ENCODE peak calls at places on chromosomes 13 and 19, in five cellular contexts. One of them, this sample, is unnamed.

GRCh38 chr19:18490719-18491118 is 31.2 kb downstream of the ELL start:
- DNase-seq in A549: no peak
- DNase-seq in fibroblast of lung: no peak
- DNase-seq in HepG2: no peak
- DNase-seq in hepatocyte: no peak
- DNase-seq in this sample: no peak

GRCh38 chr19:4059931-4060620 is 6.6 kb downstream of the ZBTB7A start:
- DNase-seq in A549: no peak
- DNase-seq in fibroblast of lung: no peak
- DNase-seq in HepG2: no peak
- DNase-seq in hepatocyte: peak
- DNase-seq in this sample: no peak

GRCh38 chr13:110109910-110110309 is 197.0 kb downstream of the COL4A1 start:
- DNase-seq in A549: no peak
- DNase-seq in fibroblast of lung: peak
- DNase-seq in HepG2: no peak
- DNase-seq in hepatocyte: peak
- DNase-seq in this sample: no peak

GRCh38 chr19:38989066-38989605 is 13.6 kb upstream of the FBXO17 start:
- DNase-seq in A549: peak
- DNase-seq in fibroblast of lung: peak
- DNase-seq in HepG2: no peak
- DNase-seq in hepatocyte: peak
- DNase-seq in this sample: peak

GRCh38 chr13:77429320-77430142 is 102.6 kb upstream of the MYCBP2 start:
- DNase-seq in A549: no peak
- DNase-seq in fibroblast of lung: no peak
- DNase-seq in HepG2: no peak
- DNase-seq in hepatocyte: no peak
- DNase-seq in this sample: peak

GRCh38 chr19:2648528-2648937 is 54.0 kb downstream of the GNG7 start:
- DNase-seq in A549: peak
- DNase-seq in fibroblast of lung: peak
- DNase-seq in HepG2: peak
- DNase-seq in hepatocyte: peak
- DNase-seq in this sample: peak

GRCh38 chr13:111886217-111886945 is 180.6 kb upstream of the SOX1 start:
- DNase-seq in A549: no peak
- DNase-seq in fibroblast of lung: no peak
- DNase-seq in HepG2: no peak
- DNase-seq in hepatocyte: no peak
- DNase-seq in this sample: no peak

GRCh38 chr19:48967346-48968178 is 2.5 kb downstream of the FTL start:
- DNase-seq in A549: peak
- DNase-seq in fibroblast of lung: peak
- DNase-seq in HepG2: peak
- DNase-seq in hepatocyte: peak
- DNase-seq in this sample: no peak

GRCh38 chr19:56080669-56081401 is 40.3 kb downstream of the ZNF787 start:
- DNase-seq in A549: peak
- DNase-seq in fibroblast of lung: peak
- DNase-seq in HepG2: peak
- DNase-seq in hepatocyte: peak
- DNase-seq in this sample: peak

GRCh38 chr13:43289458-43290255 is 266.3 kb downstream of the DNAJC15 start:
- DNase-seq in A549: no peak
- DNase-seq in fibroblast of lung: no peak
- DNase-seq in HepG2: no peak
- DNase-seq in hepatocyte: no peak
- DNase-seq in this sample: no peak

GRCh38 chr19:4310247-4311121 is 6.1 kb downstream of the FSD1 start:
- DNase-seq in A549: peak
- DNase-seq in fibroblast of lung: no peak
- DNase-seq in HepG2: peak
- DNase-seq in hepatocyte: no peak
- DNase-seq in this sample: peak

GRCh38 chr19:18408053-18408476 is 10.6 kb upstream of the LRRC25 start:
- DNase-seq in A549: no peak
- DNase-seq in fibroblast of lung: no peak
- DNase-seq in HepG2: no peak
- DNase-seq in hepatocyte: no peak
- DNase-seq in this sample: peak

GRCh38 chr13:32650705-32651311 is 64.6 kb downstream of the PDS5B start:
- DNase-seq in A549: peak
- DNase-seq in fibroblast of lung: peak
- DNase-seq in HepG2: peak
- DNase-seq in hepatocyte: peak
- DNase-seq in this sample: peak

GRCh38 chr19:55546822-55547614 is 1.7 kb upstream of the SBK3 start:
- DNase-seq in A549: peak
- DNase-seq in fibroblast of lung: peak
- DNase-seq in HepG2: peak
- DNase-seq in hepatocyte: peak
- DNase-seq in this sample: peak

GRCh38 chr13:112063807-112064206 is 3.1 kb upstream of the SOX1 start:
- DNase-seq in A549: no peak
- DNase-seq in fibroblast of lung: no peak
- DNase-seq in HepG2: no peak
- DNase-seq in hepatocyte: no peak
- DNase-seq in this sample: no peak

GRCh38 chr19:16951529-16951928 is 62.7 kb downstream of the F2RL3 start:
- DNase-seq in A549: no peak
- DNase-seq in fibroblast of lung: no peak
- DNase-seq in HepG2: no peak
- DNase-seq in hepatocyte: no peak
- DNase-seq in this sample: peak

GRCh38 chr13:111171629-111172028 is 56.5 kb downstream of the ARHGEF7 start:
- DNase-seq in A549: no peak
- DNase-seq in fibroblast of lung: no peak
- DNase-seq in HepG2: peak
- DNase-seq in hepatocyte: no peak
- DNase-seq in this sample: no peak

GRCh38 chr13:95533545-95534135 is 18.9 kb upstream of the CLDN10 start:
- DNase-seq in A549: no peak
- DNase-seq in fibroblast of lung: no peak
- DNase-seq in HepG2: no peak
- DNase-seq in hepatocyte: no peak
- DNase-seq in this sample: no peak

GRCh38 chr19:16887353-16888265 is 1.2 kb upstream of the F2RL3 start:
- DNase-seq in A549: no peak
- DNase-seq in fibroblast of lung: no peak
- DNase-seq in HepG2: no peak
- DNase-seq in hepatocyte: no peak
- DNase-seq in this sample: no peak

GRCh38 chr19:15289673-15290072 is 42.7 kb downstream of the BRD4 start:
- DNase-seq in A549: no peak
- DNase-seq in fibroblast of lung: no peak
- DNase-seq in HepG2: no peak
- DNase-seq in hepatocyte: no peak
- DNase-seq in this sample: no peak
- H3K4me2 ChIP-seq in A549: no peak
- H3K4me2 ChIP-seq in fibroblast of lung: no peak
- H3K4me2 ChIP-seq in HepG2: no peak
- H3K4me2 ChIP-seq in hepatocyte: no peak
- H3K4me2 ChIP-seq in this sample: no peak

GRCh38 chr13:34356686-34357434 is 538.9 kb downstream of the RFC3 start:
- DNase-seq in A549: no peak
- DNase-seq in fibroblast of lung: no peak
- DNase-seq in HepG2: no peak
- DNase-seq in hepatocyte: no peak
- DNase-seq in this sample: no peak
- H3K4me2 ChIP-seq in A549: peak
- H3K4me2 ChIP-seq in fibroblast of lung: no peak
- H3K4me2 ChIP-seq in HepG2: no peak
- H3K4me2 ChIP-seq in hepatocyte: no peak
- H3K4me2 ChIP-seq in this sample: peak

DNA sequence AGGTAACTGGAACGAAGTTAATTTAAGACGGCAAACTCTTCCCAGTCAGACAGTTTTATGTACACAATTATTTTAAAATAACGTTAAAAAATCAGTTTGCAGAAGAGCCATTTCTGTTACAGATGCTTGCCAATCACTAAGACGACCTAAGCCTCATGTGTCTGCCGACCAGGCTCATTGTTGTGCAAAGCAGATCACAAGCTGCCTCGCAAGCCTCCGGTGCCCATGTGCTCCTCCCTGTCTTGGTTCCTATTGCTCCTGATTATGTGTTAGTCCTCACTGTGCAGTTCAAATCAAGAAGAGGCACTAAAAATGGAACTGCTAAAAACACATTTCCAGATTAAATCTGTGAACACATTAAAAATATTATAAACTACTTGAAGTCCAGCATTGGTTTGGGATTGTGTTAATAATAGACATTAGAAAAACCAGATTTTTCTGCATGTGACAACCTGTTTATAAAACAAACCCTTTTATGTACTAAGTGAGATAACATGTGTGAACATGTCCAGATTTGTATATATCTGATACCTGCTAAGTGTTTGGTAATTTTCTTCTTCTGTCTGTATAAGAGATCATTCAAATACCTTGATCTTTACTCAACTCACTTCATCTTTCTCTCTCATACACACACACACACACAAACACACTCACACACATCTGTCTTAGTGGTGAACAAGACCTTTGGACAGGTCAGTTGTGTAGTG is 81.9 kb upstream of the SLC15A1 start:
- DNase-seq in A549: no peak
- DNase-seq in fibroblast of lung: no peak
- DNase-seq in HepG2: no peak
- DNase-seq in hepatocyte: no peak
- DNase-seq in this sample: no peak
- H3K4me2 ChIP-seq in A549: no peak
- H3K4me2 ChIP-seq in fibroblast of lung: no peak
- H3K4me2 ChIP-seq in HepG2: no peak
- H3K4me2 ChIP-seq in hepatocyte: no peak
- H3K4me2 ChIP-seq in this sample: no peak

DNA sequence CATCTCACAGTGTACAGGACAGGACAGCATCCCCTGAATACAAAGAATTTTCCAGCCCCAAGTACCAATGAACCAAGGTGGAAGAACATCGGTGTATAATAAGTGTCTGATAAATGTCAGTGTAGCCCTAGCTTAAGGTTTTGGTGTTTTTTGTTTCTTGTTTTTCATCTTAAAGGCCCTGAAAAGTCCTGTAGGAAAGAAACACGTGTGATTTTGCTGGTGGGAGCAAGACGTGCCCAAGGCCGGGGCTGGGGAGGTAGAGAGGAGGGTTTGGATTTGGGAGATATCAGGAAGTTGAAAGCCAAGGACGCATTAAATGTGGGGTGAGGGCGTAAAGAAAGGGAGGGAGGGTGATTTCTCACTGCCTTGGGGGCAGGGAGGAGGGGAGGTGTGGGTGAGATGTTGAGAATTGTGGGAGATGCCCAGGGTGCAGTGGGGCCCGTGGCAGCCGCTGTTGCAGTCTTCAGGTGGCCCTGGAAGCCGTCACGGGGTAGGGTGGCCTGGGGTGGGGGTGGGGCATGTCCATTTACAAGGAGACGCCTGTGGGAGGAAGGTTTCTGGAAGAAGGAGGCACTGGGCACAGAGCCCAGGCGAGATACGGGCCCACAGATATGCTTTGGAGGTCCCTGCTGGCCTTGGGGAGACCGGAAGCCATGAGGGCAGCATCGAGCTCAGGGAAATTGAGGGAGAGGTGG is 6.7 kb downstream of the CAMSAP3 start:
- DNase-seq in A549: no peak
- DNase-seq in fibroblast of lung: no peak
- DNase-seq in HepG2: no peak
- DNase-seq in hepatocyte: no peak
- DNase-seq in this sample: no peak
- H3K4me2 ChIP-seq in A549: no peak
- H3K4me2 ChIP-seq in fibroblast of lung: no peak
- H3K4me2 ChIP-seq in HepG2: no peak
- H3K4me2 ChIP-seq in hepatocyte: no peak
- H3K4me2 ChIP-seq in this sample: no peak

GRCh38 chr19:46761418-46761831 is 15.2 kb upstream of the STRN4 start:
- DNase-seq in A549: no peak
- DNase-seq in fibroblast of lung: peak
- DNase-seq in HepG2: peak
- DNase-seq in hepatocyte: no peak
- DNase-seq in this sample: no peak

GRCh38 chr19:46759817-46760333 is 13.6 kb upstream of the STRN4 start:
- DNase-seq in A549: peak
- DNase-seq in fibroblast of lung: peak
- DNase-seq in HepG2: no peak
- DNase-seq in hepatocyte: no peak
- DNase-seq in this sample: no peak

GRCh38 chr19:46762245-46762890 is 16.1 kb upstream of the STRN4 start:
- DNase-seq in A549: no peak
- DNase-seq in fibroblast of lung: no peak
- DNase-seq in HepG2: no peak
- DNase-seq in hepatocyte: no peak
- DNase-seq in this sample: no peak

GRCh38 chr19:46756544-46756888 is 10.3 kb upstream of the STRN4 start:
- DNase-seq in A549: no peak
- DNase-seq in fibroblast of lung: no peak
- DNase-seq in HepG2: no peak
- DNase-seq in hepatocyte: no peak
- DNase-seq in this sample: no peak

DNA sequence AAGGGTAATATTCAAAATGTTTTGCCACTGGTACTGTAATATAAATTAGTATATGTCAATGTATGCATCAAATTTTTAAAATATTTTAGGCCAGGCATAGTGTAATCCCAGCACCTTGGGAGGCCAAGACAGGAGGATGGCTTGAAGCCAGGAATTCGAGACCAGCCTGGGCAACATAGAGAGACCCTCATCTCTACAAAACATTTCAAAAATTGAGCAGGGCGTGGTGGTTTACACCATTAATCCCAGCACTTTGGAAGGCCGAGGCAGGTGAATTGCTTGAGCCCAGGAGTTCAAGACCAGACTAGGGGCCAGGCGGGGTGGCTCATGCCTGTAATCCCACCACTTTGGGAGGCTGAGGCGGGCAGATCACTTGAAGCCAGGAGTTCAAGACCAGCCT is 14.1 kb upstream of the STRN4 start:
- DNase-seq in A549: no peak
- DNase-seq in fibroblast of lung: no peak
- DNase-seq in HepG2: no peak
- DNase-seq in hepatocyte: no peak
- DNase-seq in this sample: no peak
- H3K4me2 ChIP-seq in A549: peak
- H3K4me2 ChIP-seq in fibroblast of lung: no peak
- H3K4me2 ChIP-seq in HepG2: peak
- H3K4me2 ChIP-seq in hepatocyte: no peak
- H3K4me2 ChIP-seq in this sample: no peak

This sample was measured in PC-3.